ENCODE peak calls at places on chromosome 2, in four cellular contexts. J is DND-41; F is CD8-positive, alpha-beta T cell; S is HEK293T. Y is an unnamed sample.

GRCh38 chr2:44324971-44325426 is 36.3 kb downstream of the PREPL start:
- DNase-seq in J (no peak), S (no peak), F (no peak), Y (no peak)

GRCh38 chr2:70403267-70404053 is 101.6 kb upstream of the FAM136A start:
- DNase-seq in F (no peak), S (no peak), J (peak; percentile 36), Y (no peak)

GRCh38 chr2:197502201-197502600 is 2.0 kb downstream of the HSPE1 start:
- DNase-seq in F (no peak), S (no peak), J (no peak), Y (no peak)

GRCh38 chr2:54360055-54360792 is 95.9 kb upstream of the SPTBN1 start:
- DNase-seq in J (no peak), F (no peak), S (peak; percentile 17), Y (no peak)

GRCh38 chr2:54767921-54768320 is 44.5 kb downstream of the EML6 start:
- DNase-seq in J (no peak), S (no peak), F (no peak), Y (no peak)

GRCh38 chr2:96870631-96871255 is 863 bp upstream of the SEMA4C start:
- DNase-seq in S (no peak), F (peak; percentile 63), J (peak; percentile 16), Y (no peak)

GRCh38 chr2:231379266-231380215 is 16.0 kb upstream of the B3GNT7 start:
- DNase-seq in J (no peak), S (no peak), F (no peak), Y (no peak)

GRCh38 chr2:96115631-96116423 is 544 bp downstream of the ADRA2B start:
- DNase-seq in F (no peak), S (no peak), J (no peak), Y (no peak)

GRCh38 chr2:239903803-239904202 is 121.3 kb downstream of the NDUFA10 start:
- DNase-seq in F (no peak), S (no peak), J (no peak), Y (peak; percentile 70)

GRCh38 chr2:237488901-237489860 is 2.1 kb downstream of the MLPH start:
- DNase-seq in S (no peak), J (no peak), F (no peak), Y (no peak)

GRCh38 chr2:203715744-203716143 is 9.3 kb downstream of the CD28 start:
- DNase-seq in F (no peak), S (no peak), J (no peak), Y (no peak)

GRCh38 chr2:4898706-4899105 is 793.5 kb upstream of the SOX11 start:
- DNase-seq in F (no peak), J (no peak), S (no peak), Y (no peak)

GRCh38 chr2:4039999-4040398 is 336.6 kb downstream of the DCDC2C start:
- DNase-seq in S (no peak), J (no peak), F (no peak), Y (peak; percentile 77)

GRCh38 chr2:170155723-170156253 is 22.2 kb upstream of the MYO3B start:
- DNase-seq in F (no peak), S (peak; percentile 23), J (no peak), Y (no peak)

GRCh38 chr2:174821628-174822027 is 57.4 kb upstream of the CHRNA1 start:
- DNase-seq in J (no peak), F (no peak), S (no peak), Y (no peak)

GRCh38 chr2:112061840-112062239 is 6.8 kb downstream of the TMEM87B start:
- DNase-seq in J (no peak), F (no peak), S (no peak), Y (no peak)

GRCh38 chr2:134718956-134719814 is at the start of gene TMEM163:
- DNase-seq in J (no peak), S (peak; percentile 70), F (no peak), Y (peak; percentile 84)

GRCh38 chr2:143193121-143193520 is 63.9 kb downstream of the ARHGAP15 start:
- DNase-seq in J (no peak), F (no peak), S (no peak), Y (no peak)

GRCh38 chr2:149155181-149155580 is 116.7 kb downstream of the LYPD6B start:
- DNase-seq in S (no peak), F (no peak), J (no peak), Y (no peak)

GRCh38 chr2:239532859-239533258 is 132.0 kb upstream of the HDAC4 start:
- DNase-seq in F (no peak), S (no peak), J (peak; percentile 43), Y (no peak)

GRCh38 chr2:181362561-181362960 is 94.6 kb upstream of the ITGA4 start:
- DNase-seq in S (no peak), J (no peak), F (no peak), Y (no peak)

Y was measured in esophagus muscularis mucosa.